ENCODE peak calls at places on chromosomes 7 and 10, in eight cellular contexts. R, C, L, G, H, W, Y and Z are unnamed samples. For H3K4me1, the result is how much of the 10 kb centered on the place peaks cover.

GRCh38 chr10:17780727-17781126 is 28.4 kb upstream of the MRC1 start:
- DNase-seq in R (no peak), C (no peak), L (no peak), G (no peak), H (no peak), W (peak), Y (no peak), Z (no peak)

GRCh38 chr7:32074787-32075570 is 4.8 kb upstream of the PDE1C start:
- DNase-seq in R (no peak), C (no peak), L (no peak), G (no peak), H (no peak), W (no peak), Y (no peak), Z (no peak)

GRCh38 chr7:20440472-20441105 is 109.9 kb downstream of the ITGB8 start:
- DNase-seq in R (peak), C (no peak), L (peak), G (peak), H (no peak), W (no peak), Y (no peak), Z (no peak)

GRCh38 chr7:113394856-113395255 is 276.5 kb upstream of the SMIM30 start:
- DNase-seq in R (no peak), C (no peak), L (no peak), G (no peak), H (no peak), W (no peak), Y (no peak), Z (no peak)

GRCh38 chr7:157431951-157432540 is 95.2 kb downstream of the DNAJB6 start:
- DNase-seq in R (no peak), C (peak), L (no peak), G (no peak), H (no peak), W (no peak), Y (no peak), Z (peak)

GRCh38 chr7:121490309-121490708 is 94.2 kb upstream of the FAM3C start:
- DNase-seq in R (no peak), C (no peak), L (no peak), G (no peak), H (no peak), W (no peak), Y (no peak), Z (no peak)

GRCh38 chr10:126387931-126388911 is at the start of gene ADAM12:
- DNase-seq in R (peak), C (peak), L (peak), G (no peak), H (peak), W (peak), Y (no peak), Z (no peak)

GRCh38 chr7:158573310-158573709 is 14.3 kb downstream of the PTPRN2 start:
- DNase-seq in R (no peak), C (no peak), L (no peak), G (no peak), H (no peak), W (no peak), Y (no peak), Z (no peak)

GRCh38 chr7:30726296-30727006 is 25.5 kb upstream of the INMT start:
- DNase-seq in R (no peak), C (no peak), L (no peak), G (no peak), H (no peak), W (no peak), Y (no peak), Z (no peak)

GRCh38 chr10:118543714-118544400 is 51.6 kb downstream of the PRLHR start:
- DNase-seq in R (peak), C (no peak), L (peak), G (peak), H (peak), W (peak), Y (peak), Z (peak)

GRCh38 chr7:96415293-96415940 is 93.5 kb upstream of the SLC25A13 start:
- DNase-seq in R (no peak), C (no peak), L (no peak), G (no peak), H (no peak), W (no peak), Y (no peak), Z (no peak)

GRCh38 chr7:40885503-40885902 is 750.7 kb downstream of the SUGCT start:
- DNase-seq in R (peak), C (no peak), L (no peak), G (no peak), H (no peak), W (no peak), Y (no peak), Z (no peak)

GRCh38 chr10:128816726-128817125 is 650.3 kb upstream of the MGMT start:
- DNase-seq in R (no peak), C (no peak), L (no peak), G (no peak), H (no peak), W (no peak), Y (no peak), Z (no peak)

GRCh38 chr7:158863611-158864506 is 7.5 kb downstream of the DYNC2I1 start:
- DNase-seq in R (peak), C (peak), L (peak), G (peak), H (peak), W (no peak), Y (peak), Z (peak)

GRCh38 chr7:137395425-137395824 is 51.9 kb upstream of the PTN start:
- DNase-seq in R (no peak), C (no peak), L (peak), G (no peak), H (peak), W (no peak), Y (no peak), Z (no peak)

GRCh38 chr7:111018960-111019835 is 71.7 kb upstream of the LRRN3 start:
- DNase-seq in R (no peak), C (no peak), L (peak), G (no peak), H (no peak), W (no peak), Y (no peak), Z (no peak)

GRCh38 chr7:44738031-44738730 is 10.5 kb upstream of the ZMIZ2 start:
- DNase-seq in R (peak), C (no peak), L (no peak), G (no peak), H (no peak), W (no peak), Y (no peak), Z (no peak)

GRCh38 chr7:27155816-27156507 is 513 bp downstream of the HOXA7 start:
- DNase-seq in R (no peak), C (no peak), L (peak), G (no peak), H (peak), W (no peak), Y (no peak), Z (peak)
- H3K4me3 ChIP-seq in R (peak), C (peak), L (peak), G (peak), H (no peak), W (peak), Y (peak), Z (peak)

GRCh38 chr10:80406249-80406648 is 2.1 kb upstream of the PRXL2A start:
- DNase-seq in R (no peak), C (no peak), L (no peak), G (no peak), H (no peak), W (no peak), Y (no peak), Z (no peak)

GRCh38 chr10:80407836-80408197 is 534 bp upstream of the PRXL2A start:
- DNase-seq in R (no peak), C (no peak), L (peak), G (peak), H (no peak), W (no peak), Y (no peak), Z (peak)

GRCh38 chr10:80410122-80410521 is 1.8 kb downstream of the PRXL2A start:
- DNase-seq in R (no peak), C (peak), L (peak), G (no peak), H (no peak), W (no peak), Y (no peak), Z (peak)

GRCh38 chr10:80409121-80409520 is 770 bp downstream of the PRXL2A start:
- DNase-seq in R (no peak), C (no peak), L (no peak), G (no peak), H (no peak), W (no peak), Y (no peak), Z (no peak)

DNA sequence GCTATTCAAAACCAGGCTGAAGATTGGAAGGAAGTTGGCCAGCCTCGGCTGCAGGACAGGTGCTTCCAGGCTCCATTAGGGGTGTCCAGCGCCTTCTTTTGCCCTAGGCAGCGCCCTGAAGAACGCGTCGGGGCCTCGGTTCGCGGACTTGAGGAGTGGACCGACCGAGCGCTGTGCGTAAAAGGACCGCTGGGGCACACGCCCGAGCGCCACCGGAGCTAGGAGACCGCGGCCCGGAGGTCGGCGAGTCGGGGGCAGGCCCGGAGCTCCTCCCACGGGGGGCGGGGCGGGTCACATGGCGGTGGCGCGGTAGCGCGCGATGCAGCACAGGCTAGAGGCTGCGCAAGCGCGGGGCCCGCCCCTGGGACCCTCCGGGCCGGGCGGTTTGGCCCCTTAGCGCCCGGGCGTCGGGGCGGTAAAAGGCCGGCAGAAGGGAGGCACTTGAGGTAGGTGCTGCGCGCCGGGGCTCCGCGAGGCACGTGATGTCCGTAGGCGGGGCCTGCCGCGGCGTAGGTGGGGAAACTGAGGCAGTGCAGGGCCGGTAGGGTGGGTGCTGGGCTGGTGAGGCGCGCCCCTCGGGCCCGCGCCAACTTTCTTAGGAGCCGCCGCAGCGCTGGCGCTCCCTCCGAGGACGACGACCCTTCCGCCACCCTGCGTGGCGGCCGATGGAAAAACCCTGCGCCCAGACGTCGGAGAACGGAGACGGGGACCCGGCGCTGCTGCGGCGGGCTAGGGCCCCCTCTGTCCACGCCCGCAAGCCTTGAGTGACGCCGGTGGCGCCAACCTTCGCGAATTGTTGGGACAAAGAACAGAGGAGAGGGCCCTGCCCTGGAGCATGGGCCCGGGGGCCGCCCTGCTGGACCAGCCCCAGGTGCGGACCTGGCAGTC is at the start of gene PRXL2A:
- DNase-seq in R (no peak), C (peak), L (peak), G (no peak), H (peak), W (no peak), Y (peak), Z (peak)
- TF ChIP-seq POLR2A in R (no peak), C (peak), L (peak), G (peak), H (peak), W (peak), Y (peak), Z (peak)

DNA sequence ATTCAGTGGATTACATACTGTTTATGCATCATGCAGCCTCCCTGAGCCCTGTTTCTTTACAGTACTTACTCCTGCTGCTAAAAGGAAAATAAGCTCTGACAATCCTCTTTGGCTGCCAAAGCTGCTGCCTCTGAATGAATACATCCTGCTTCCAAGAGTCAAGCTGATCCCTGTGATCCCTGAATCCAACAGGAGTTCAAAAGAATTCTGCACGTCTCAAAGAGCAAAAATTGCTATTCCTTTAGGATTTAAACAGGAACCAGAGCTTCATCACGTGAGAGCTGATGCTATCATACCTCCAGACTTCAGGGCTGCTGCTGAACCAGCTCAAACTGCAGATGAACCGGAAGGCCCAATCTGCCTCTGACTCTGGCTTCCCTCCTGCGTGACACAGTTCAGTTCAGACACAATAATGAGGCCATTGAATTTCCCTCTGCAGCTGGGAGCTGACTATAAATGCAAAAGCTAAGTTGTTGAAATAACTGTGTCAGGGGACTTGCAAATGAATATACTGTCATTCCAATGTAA is 851.0 kb upstream of the PHF14 start:
- DNase-seq in R (no peak), C (peak), L (no peak), G (no peak), H (peak), W (no peak), Y (no peak), Z (no peak)
- H3K4me1 ChIP-seq in R (under half), C (under half), L (under half), G (under half), H (under half), W (under half), Y (under half), Z (under half)

DNA sequence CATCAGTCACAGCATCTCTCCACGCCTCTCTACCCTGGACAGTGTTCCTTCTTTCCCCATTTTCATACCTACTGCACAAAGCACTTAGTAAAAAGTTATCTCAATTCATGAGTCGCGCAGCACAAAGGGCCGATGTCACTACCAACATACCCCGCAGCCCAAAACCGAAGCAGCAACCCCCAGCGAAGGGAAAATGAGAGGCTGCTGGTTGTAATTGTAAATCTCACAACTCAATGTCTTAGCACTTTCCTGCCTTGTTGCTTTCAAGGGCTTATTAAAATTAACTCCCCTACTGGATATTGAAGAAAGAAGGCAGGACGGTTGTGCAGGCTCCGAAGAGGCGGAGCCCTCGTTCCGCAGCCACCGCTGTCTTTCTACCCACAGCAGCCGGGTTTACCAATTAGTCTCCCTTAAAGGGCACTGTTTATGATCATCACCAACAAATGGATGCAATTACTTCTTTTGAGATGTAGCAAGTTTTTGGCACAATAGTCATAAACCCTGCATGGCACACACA is 6.5 kb downstream of the DIP2C start:
- DNase-seq in R (no peak), C (no peak), L (no peak), G (no peak), H (no peak), W (no peak), Y (no peak), Z (no peak)
- H3K4me3 ChIP-seq in R (peak), C (no peak), L (no peak), G (peak), H (no peak), W (peak), Y (no peak), Z (no peak)

DNA sequence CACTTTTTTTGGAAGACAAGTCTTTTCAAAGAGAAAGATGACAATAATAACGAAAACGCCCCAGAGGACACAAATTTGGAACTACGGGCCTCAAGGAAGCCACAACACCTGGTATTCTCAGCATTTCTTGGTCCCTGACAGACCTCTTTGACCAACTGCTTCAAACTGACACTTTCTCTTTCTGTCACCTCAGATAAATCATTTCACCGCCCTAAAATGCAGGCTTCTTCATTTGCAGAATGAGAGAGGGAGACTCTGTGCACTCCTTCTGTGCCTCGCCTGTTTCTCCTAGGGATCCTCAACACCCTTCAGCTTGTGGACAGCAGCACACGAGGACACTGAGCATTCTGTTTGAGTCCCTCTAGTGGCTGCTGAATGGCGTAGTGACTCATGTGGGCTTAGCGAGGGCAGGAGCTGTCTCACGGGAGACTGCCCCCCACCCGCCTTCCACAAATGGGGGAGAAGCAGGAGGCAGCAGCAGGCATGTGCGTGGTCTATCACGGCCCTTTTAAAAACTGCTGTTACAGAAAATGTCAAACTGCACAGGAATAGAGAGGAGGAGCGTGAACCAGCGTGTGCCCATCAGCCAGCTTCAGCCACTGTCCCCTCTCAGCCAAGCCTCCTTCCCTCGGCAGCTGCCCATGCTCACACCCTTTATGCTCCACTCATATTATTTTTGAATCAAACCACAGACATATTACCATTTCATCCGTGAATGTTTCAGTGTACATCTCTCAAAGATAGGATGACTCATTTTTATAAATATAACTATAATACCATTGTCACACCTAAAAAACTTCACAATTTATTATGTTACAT is 41.4 kb downstream of the GSDME start:
- DNase-seq in R (peak), C (no peak), L (no peak), G (peak), H (no peak), W (peak), Y (no peak), Z (no peak)
- TF ChIP-seq POLR2A in R (no peak), C (no peak), L (no peak), G (no peak), H (no peak), W (no peak), Y (no peak), Z (no peak)

DNA sequence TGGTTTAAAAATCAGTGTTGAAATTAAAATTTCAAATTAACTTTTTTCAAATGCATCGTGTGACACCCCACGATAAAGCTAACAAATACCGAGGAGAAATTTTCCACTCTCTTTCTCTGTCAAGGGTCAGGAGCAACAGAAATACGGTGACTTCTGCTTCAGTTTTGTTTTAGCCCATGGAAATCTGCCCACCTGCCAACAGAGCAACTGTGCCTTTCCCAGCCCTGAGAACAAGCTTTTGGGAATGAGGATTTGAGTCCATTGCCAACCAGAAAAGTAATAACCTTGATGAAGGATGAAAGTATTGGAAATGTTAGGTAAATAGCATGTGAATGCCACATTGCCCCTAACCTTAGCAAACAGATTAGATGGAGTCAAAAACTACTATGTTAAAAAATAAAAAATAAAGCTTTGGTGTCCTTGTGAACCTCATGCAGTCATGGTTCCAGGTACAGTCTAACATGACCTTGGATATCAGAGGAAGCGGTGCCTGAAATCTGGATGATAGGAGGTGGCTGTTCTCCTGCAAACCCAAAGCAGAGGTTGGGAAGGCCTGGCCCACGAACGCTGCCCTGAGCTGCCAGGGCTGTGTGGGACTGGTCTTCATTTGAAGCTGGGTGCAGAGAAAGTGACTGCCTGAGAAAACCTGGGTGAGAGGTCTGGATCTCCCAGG is 296.8 kb downstream of the ELMO1 start:
- DNase-seq in R (no peak), C (no peak), L (no peak), G (no peak), H (no peak), W (no peak), Y (no peak), Z (no peak)
- H3K4me1 ChIP-seq in R (under half), C (under half), L (under half), G (under half), H (under half), W (under half), Y (under half), Z (under half)

GRCh38 chr10:130915065-130915464 is 396.5 kb downstream of the TCERG1L start:
- DNase-seq in R (no peak), C (no peak), L (no peak), G (no peak), H (no peak), W (no peak), Y (no peak), Z (no peak)
- H3K4me3 ChIP-seq in R (no peak), C (no peak), L (no peak), G (no peak), H (no peak), W (no peak), Y (no peak), Z (no peak)